ENCODE peak calls at places on chromosomes 1 and 21, in seven cellular contexts. One of them, this sample, is unnamed.

GRCh38 chr1:15177710-15178166 is 24.2 kb downstream of the TMEM51 start:
- DNase-seq in epithelial cell of esophagus: no peak
- DNase-seq in IMR-90: no peak
- DNase-seq in lower lobe of right lung: no peak
- DNase-seq in cardiac fibroblast: no peak
- DNase-seq in stimulated activated CD4-positive, alpha-beta T cell treated with anti-CD3 and anti-CD28 coated beads, Interleukin-1b, Interleukin-23, amount 100 ng/mL, for 1 hour: no peak
- DNase-seq in naive thymus-derived CD8-positive, alpha-beta T cell: no peak
- DNase-seq in this sample: no peak

GRCh38 chr21:31670065-31670464 is 10.6 kb downstream of the SOD1 start:
- DNase-seq in stimulated activated CD4-positive, alpha-beta T cell treated with anti-CD3 and anti-CD28 coated beads, Interleukin-1b, Interleukin-23, amount 100 ng/mL, for 1 hour: no peak
- DNase-seq in IMR-90: no peak
- DNase-seq in naive thymus-derived CD8-positive, alpha-beta T cell: no peak
- DNase-seq in epithelial cell of esophagus: no peak
- DNase-seq in lower lobe of right lung: no peak
- DNase-seq in cardiac fibroblast: no peak
- DNase-seq in this sample: no peak

GRCh38 chr1:180175806-180176205 is 21.1 kb downstream of the QSOX1 start:
- DNase-seq in epithelial cell of esophagus: no peak
- DNase-seq in cardiac fibroblast: no peak
- DNase-seq in lower lobe of right lung: no peak
- DNase-seq in naive thymus-derived CD8-positive, alpha-beta T cell: no peak
- DNase-seq in stimulated activated CD4-positive, alpha-beta T cell treated with anti-CD3 and anti-CD28 coated beads, Interleukin-1b, Interleukin-23, amount 100 ng/mL, for 1 hour: no peak
- DNase-seq in IMR-90: no peak
- DNase-seq in this sample: no peak

GRCh38 chr1:100131623-100132022 is 1.1 kb downstream of the SASS6 start:
- DNase-seq in lower lobe of right lung: no peak
- DNase-seq in cardiac fibroblast: no peak
- DNase-seq in epithelial cell of esophagus: no peak
- DNase-seq in IMR-90: no peak
- DNase-seq in stimulated activated CD4-positive, alpha-beta T cell treated with anti-CD3 and anti-CD28 coated beads, Interleukin-1b, Interleukin-23, amount 100 ng/mL, for 1 hour: no peak
- DNase-seq in naive thymus-derived CD8-positive, alpha-beta T cell: no peak
- DNase-seq in this sample: no peak

GRCh38 chr1:205538211-205538840 is 33.9 kb downstream of the CDK18 start:
- DNase-seq in cardiac fibroblast: peak
- DNase-seq in IMR-90: peak
- DNase-seq in lower lobe of right lung: peak
- DNase-seq in epithelial cell of esophagus: no peak
- DNase-seq in naive thymus-derived CD8-positive, alpha-beta T cell: no peak
- DNase-seq in stimulated activated CD4-positive, alpha-beta T cell treated with anti-CD3 and anti-CD28 coated beads, Interleukin-1b, Interleukin-23, amount 100 ng/mL, for 1 hour: no peak
- DNase-seq in this sample: no peak

GRCh38 chr1:53769780-53770179 is 30.8 kb upstream of the GLIS1 start:
- DNase-seq in naive thymus-derived CD8-positive, alpha-beta T cell: no peak
- DNase-seq in stimulated activated CD4-positive, alpha-beta T cell treated with anti-CD3 and anti-CD28 coated beads, Interleukin-1b, Interleukin-23, amount 100 ng/mL, for 1 hour: no peak
- DNase-seq in IMR-90: peak
- DNase-seq in cardiac fibroblast: peak
- DNase-seq in lower lobe of right lung: no peak
- DNase-seq in epithelial cell of esophagus: no peak
- DNase-seq in this sample: no peak

GRCh38 chr21:42063578-42064521 is 7.3 kb upstream of the UMODL1 start:
- DNase-seq in IMR-90: no peak
- DNase-seq in epithelial cell of esophagus: peak
- DNase-seq in cardiac fibroblast: no peak
- DNase-seq in naive thymus-derived CD8-positive, alpha-beta T cell: peak
- DNase-seq in stimulated activated CD4-positive, alpha-beta T cell treated with anti-CD3 and anti-CD28 coated beads, Interleukin-1b, Interleukin-23, amount 100 ng/mL, for 1 hour: no peak
- DNase-seq in lower lobe of right lung: peak
- DNase-seq in this sample: no peak

GRCh38 chr1:210024996-210025395 is 87.0 kb downstream of the SYT14 start:
- DNase-seq in cardiac fibroblast: no peak
- DNase-seq in lower lobe of right lung: no peak
- DNase-seq in epithelial cell of esophagus: no peak
- DNase-seq in stimulated activated CD4-positive, alpha-beta T cell treated with anti-CD3 and anti-CD28 coated beads, Interleukin-1b, Interleukin-23, amount 100 ng/mL, for 1 hour: no peak
- DNase-seq in naive thymus-derived CD8-positive, alpha-beta T cell: no peak
- DNase-seq in IMR-90: no peak
- DNase-seq in this sample: no peak

GRCh38 chr1:245677446-245678240 is 522.9 kb downstream of the KIF26B start:
- DNase-seq in cardiac fibroblast: peak
- DNase-seq in lower lobe of right lung: no peak
- DNase-seq in naive thymus-derived CD8-positive, alpha-beta T cell: no peak
- DNase-seq in epithelial cell of esophagus: no peak
- DNase-seq in IMR-90: peak
- DNase-seq in stimulated activated CD4-positive, alpha-beta T cell treated with anti-CD3 and anti-CD28 coated beads, Interleukin-1b, Interleukin-23, amount 100 ng/mL, for 1 hour: no peak
- DNase-seq in this sample: no peak

GRCh38 chr1:203512830-203513578 is 19.1 kb downstream of the OPTC start:
- DNase-seq in stimulated activated CD4-positive, alpha-beta T cell treated with anti-CD3 and anti-CD28 coated beads, Interleukin-1b, Interleukin-23, amount 100 ng/mL, for 1 hour: no peak
- DNase-seq in naive thymus-derived CD8-positive, alpha-beta T cell: no peak
- DNase-seq in IMR-90: peak
- DNase-seq in cardiac fibroblast: peak
- DNase-seq in epithelial cell of esophagus: peak
- DNase-seq in lower lobe of right lung: no peak
- DNase-seq in this sample: no peak

GRCh38 chr1:23694371-23694770 is 2.8 kb downstream of the RPL11 start:
- DNase-seq in lower lobe of right lung: no peak
- DNase-seq in naive thymus-derived CD8-positive, alpha-beta T cell: no peak
- DNase-seq in epithelial cell of esophagus: no peak
- DNase-seq in cardiac fibroblast: no peak
- DNase-seq in IMR-90: no peak
- DNase-seq in stimulated activated CD4-positive, alpha-beta T cell treated with anti-CD3 and anti-CD28 coated beads, Interleukin-1b, Interleukin-23, amount 100 ng/mL, for 1 hour: no peak
- DNase-seq in this sample: no peak

GRCh38 chr1:245154429-245155185 is at the start of gene KIF26B:
- DNase-seq in cardiac fibroblast: peak
- DNase-seq in naive thymus-derived CD8-positive, alpha-beta T cell: no peak
- DNase-seq in epithelial cell of esophagus: peak
- DNase-seq in lower lobe of right lung: no peak
- DNase-seq in IMR-90: peak
- DNase-seq in stimulated activated CD4-positive, alpha-beta T cell treated with anti-CD3 and anti-CD28 coated beads, Interleukin-1b, Interleukin-23, amount 100 ng/mL, for 1 hour: no peak
- DNase-seq in this sample: no peak

GRCh38 chr1:229461032-229461668 is 27.3 kb upstream of the ACTA1 start:
- DNase-seq in naive thymus-derived CD8-positive, alpha-beta T cell: no peak
- DNase-seq in lower lobe of right lung: no peak
- DNase-seq in cardiac fibroblast: no peak
- DNase-seq in stimulated activated CD4-positive, alpha-beta T cell treated with anti-CD3 and anti-CD28 coated beads, Interleukin-1b, Interleukin-23, amount 100 ng/mL, for 1 hour: no peak
- DNase-seq in epithelial cell of esophagus: no peak
- DNase-seq in IMR-90: no peak
- DNase-seq in this sample: no peak